ENCODE peak calls at places on chromosomes 16 and 17, in nine cellular contexts. One of them, this sample, is unnamed.

GRCh38 chr17:73261617-73261951 is at the start of gene CPSF4L:
- DNase-seq in activated effector memory CD4-positive, alpha-beta T cell treated with Interleukin-2 at 50 U/mL for 16 hours: no peak
- DNase-seq in activated CD8-positive, alpha-beta memory T cell treated with anti-CD3 and anti-CD28 coated beads, Interleukin-2, amount 10 ng/mL, durations not matched to agents 7 days and 5 days: no peak
- DNase-seq in GM10248: no peak
- DNase-seq in ELR: no peak
- DNase-seq in activated CD4-positive, alpha-beta memory T cell treated with anti-CD3 and anti-CD28 coated beads for 36 hours: no peak
- DNase-seq in activated CD4-positive, alpha-beta T cell treated with anti-CD3 and anti-CD28 coated beads, Interleukin-2, amount 50 U/mL, for 48 hours: no peak
- DNase-seq in activated T-helper 1 cell treated with Interleukin-2 at 50 U/mL for 16 hours: no peak
- DNase-seq in EH: no peak
- DNase-seq in this sample: no peak

GRCh38 chr17:57810740-57811632 is 38.9 kb downstream of the MRPS23 start:
- DNase-seq in activated effector memory CD4-positive, alpha-beta T cell treated with Interleukin-2 at 50 U/mL for 16 hours: no peak
- DNase-seq in activated CD8-positive, alpha-beta memory T cell treated with anti-CD3 and anti-CD28 coated beads, Interleukin-2, amount 10 ng/mL, durations not matched to agents 7 days and 5 days: no peak
- DNase-seq in GM10248: no peak
- DNase-seq in ELR: peak; percentile 56
- DNase-seq in activated CD4-positive, alpha-beta memory T cell treated with anti-CD3 and anti-CD28 coated beads for 36 hours: no peak
- DNase-seq in activated CD4-positive, alpha-beta T cell treated with anti-CD3 and anti-CD28 coated beads, Interleukin-2, amount 50 U/mL, for 48 hours: no peak
- DNase-seq in activated T-helper 1 cell treated with Interleukin-2 at 50 U/mL for 16 hours: no peak
- DNase-seq in EH: peak; percentile 69
- DNase-seq in this sample: peak; percentile 28

GRCh38 chr16:47017636-47018035 is 44.2 kb upstream of the DNAJA2 start:
- DNase-seq in activated effector memory CD4-positive, alpha-beta T cell treated with Interleukin-2 at 50 U/mL for 16 hours: no peak
- DNase-seq in activated CD8-positive, alpha-beta memory T cell treated with anti-CD3 and anti-CD28 coated beads, Interleukin-2, amount 10 ng/mL, durations not matched to agents 7 days and 5 days: no peak
- DNase-seq in GM10248: no peak
- DNase-seq in ELR: no peak
- DNase-seq in activated CD4-positive, alpha-beta memory T cell treated with anti-CD3 and anti-CD28 coated beads for 36 hours: no peak
- DNase-seq in activated CD4-positive, alpha-beta T cell treated with anti-CD3 and anti-CD28 coated beads, Interleukin-2, amount 50 U/mL, for 48 hours: no peak
- DNase-seq in activated T-helper 1 cell treated with Interleukin-2 at 50 U/mL for 16 hours: no peak
- DNase-seq in EH: no peak
- DNase-seq in this sample: no peak

GRCh38 chr16:11180489-11180888 is 75.5 kb downstream of the SOCS1 start:
- DNase-seq in activated effector memory CD4-positive, alpha-beta T cell treated with Interleukin-2 at 50 U/mL for 16 hours: no peak
- DNase-seq in activated CD8-positive, alpha-beta memory T cell treated with anti-CD3 and anti-CD28 coated beads, Interleukin-2, amount 10 ng/mL, durations not matched to agents 7 days and 5 days: peak; percentile 61
- DNase-seq in GM10248: peak; percentile 71
- DNase-seq in ELR: no peak
- DNase-seq in activated CD4-positive, alpha-beta memory T cell treated with anti-CD3 and anti-CD28 coated beads for 36 hours: no peak
- DNase-seq in activated CD4-positive, alpha-beta T cell treated with anti-CD3 and anti-CD28 coated beads, Interleukin-2, amount 50 U/mL, for 48 hours: no peak
- DNase-seq in activated T-helper 1 cell treated with Interleukin-2 at 50 U/mL for 16 hours: no peak
- DNase-seq in EH: no peak
- DNase-seq in this sample: no peak

GRCh38 chr16:66357523-66357928 is 9.0 kb upstream of the CDH5 start:
- DNase-seq in activated effector memory CD4-positive, alpha-beta T cell treated with Interleukin-2 at 50 U/mL for 16 hours: no peak
- DNase-seq in activated CD8-positive, alpha-beta memory T cell treated with anti-CD3 and anti-CD28 coated beads, Interleukin-2, amount 10 ng/mL, durations not matched to agents 7 days and 5 days: peak; percentile 46
- DNase-seq in GM10248: peak; percentile 71
- DNase-seq in ELR: peak; percentile 85
- DNase-seq in activated CD4-positive, alpha-beta memory T cell treated with anti-CD3 and anti-CD28 coated beads for 36 hours: peak; percentile 27
- DNase-seq in activated CD4-positive, alpha-beta T cell treated with anti-CD3 and anti-CD28 coated beads, Interleukin-2, amount 50 U/mL, for 48 hours: peak; percentile 43
- DNase-seq in activated T-helper 1 cell treated with Interleukin-2 at 50 U/mL for 16 hours: no peak
- DNase-seq in EH: peak; percentile 80
- DNase-seq in this sample: peak; percentile 78

GRCh38 chr16:69171325-69172095 is 15.5 kb upstream of the SNTB2 start:
- DNase-seq in activated effector memory CD4-positive, alpha-beta T cell treated with Interleukin-2 at 50 U/mL for 16 hours: no peak
- DNase-seq in activated CD8-positive, alpha-beta memory T cell treated with anti-CD3 and anti-CD28 coated beads, Interleukin-2, amount 10 ng/mL, durations not matched to agents 7 days and 5 days: no peak
- DNase-seq in GM10248: no peak
- DNase-seq in ELR: no peak
- DNase-seq in activated CD4-positive, alpha-beta memory T cell treated with anti-CD3 and anti-CD28 coated beads for 36 hours: no peak
- DNase-seq in activated CD4-positive, alpha-beta T cell treated with anti-CD3 and anti-CD28 coated beads, Interleukin-2, amount 50 U/mL, for 48 hours: no peak
- DNase-seq in activated T-helper 1 cell treated with Interleukin-2 at 50 U/mL for 16 hours: no peak
- DNase-seq in EH: peak; percentile 85
- DNase-seq in this sample: peak; percentile 67

GRCh38 chr16:74991593-74992403 is 6.9 kb upstream of the WDR59 start:
- DNase-seq in activated effector memory CD4-positive, alpha-beta T cell treated with Interleukin-2 at 50 U/mL for 16 hours: no peak
- DNase-seq in activated CD8-positive, alpha-beta memory T cell treated with anti-CD3 and anti-CD28 coated beads, Interleukin-2, amount 10 ng/mL, durations not matched to agents 7 days and 5 days: no peak
- DNase-seq in GM10248: no peak
- DNase-seq in ELR: no peak
- DNase-seq in activated CD4-positive, alpha-beta memory T cell treated with anti-CD3 and anti-CD28 coated beads for 36 hours: no peak
- DNase-seq in activated CD4-positive, alpha-beta T cell treated with anti-CD3 and anti-CD28 coated beads, Interleukin-2, amount 50 U/mL, for 48 hours: no peak
- DNase-seq in activated T-helper 1 cell treated with Interleukin-2 at 50 U/mL for 16 hours: no peak
- DNase-seq in EH: no peak
- DNase-seq in this sample: no peak

GRCh38 chr16:59356709-59357108 is 622.6 kb upstream of the GOT2 start:
- DNase-seq in activated effector memory CD4-positive, alpha-beta T cell treated with Interleukin-2 at 50 U/mL for 16 hours: no peak
- DNase-seq in activated CD8-positive, alpha-beta memory T cell treated with anti-CD3 and anti-CD28 coated beads, Interleukin-2, amount 10 ng/mL, durations not matched to agents 7 days and 5 days: no peak
- DNase-seq in GM10248: no peak
- DNase-seq in ELR: no peak
- DNase-seq in activated CD4-positive, alpha-beta memory T cell treated with anti-CD3 and anti-CD28 coated beads for 36 hours: no peak
- DNase-seq in activated CD4-positive, alpha-beta T cell treated with anti-CD3 and anti-CD28 coated beads, Interleukin-2, amount 50 U/mL, for 48 hours: no peak
- DNase-seq in activated T-helper 1 cell treated with Interleukin-2 at 50 U/mL for 16 hours: no peak
- DNase-seq in EH: no peak
- DNase-seq in this sample: no peak

GRCh38 chr16:51971184-51971583 is 575.8 kb downstream of the TOX3 start:
- DNase-seq in activated effector memory CD4-positive, alpha-beta T cell treated with Interleukin-2 at 50 U/mL for 16 hours: no peak
- DNase-seq in activated CD8-positive, alpha-beta memory T cell treated with anti-CD3 and anti-CD28 coated beads, Interleukin-2, amount 10 ng/mL, durations not matched to agents 7 days and 5 days: no peak
- DNase-seq in GM10248: no peak
- DNase-seq in ELR: peak; percentile 46
- DNase-seq in activated CD4-positive, alpha-beta memory T cell treated with anti-CD3 and anti-CD28 coated beads for 36 hours: no peak
- DNase-seq in activated CD4-positive, alpha-beta T cell treated with anti-CD3 and anti-CD28 coated beads, Interleukin-2, amount 50 U/mL, for 48 hours: no peak
- DNase-seq in activated T-helper 1 cell treated with Interleukin-2 at 50 U/mL for 16 hours: no peak
- DNase-seq in EH: peak; percentile 36
- DNase-seq in this sample: peak; percentile 53

GRCh38 chr16:51898872-51899271 is 648.1 kb downstream of the TOX3 start:
- DNase-seq in activated effector memory CD4-positive, alpha-beta T cell treated with Interleukin-2 at 50 U/mL for 16 hours: no peak
- DNase-seq in activated CD8-positive, alpha-beta memory T cell treated with anti-CD3 and anti-CD28 coated beads, Interleukin-2, amount 10 ng/mL, durations not matched to agents 7 days and 5 days: no peak
- DNase-seq in GM10248: no peak
- DNase-seq in ELR: peak; percentile 69
- DNase-seq in activated CD4-positive, alpha-beta memory T cell treated with anti-CD3 and anti-CD28 coated beads for 36 hours: no peak
- DNase-seq in activated CD4-positive, alpha-beta T cell treated with anti-CD3 and anti-CD28 coated beads, Interleukin-2, amount 50 U/mL, for 48 hours: no peak
- DNase-seq in activated T-helper 1 cell treated with Interleukin-2 at 50 U/mL for 16 hours: no peak
- DNase-seq in EH: peak; percentile 44
- DNase-seq in this sample: no peak

GRCh38 chr16:4376126-4376819 is 4.6 kb downstream of the VASN start:
- DNase-seq in activated effector memory CD4-positive, alpha-beta T cell treated with Interleukin-2 at 50 U/mL for 16 hours: no peak
- DNase-seq in activated CD8-positive, alpha-beta memory T cell treated with anti-CD3 and anti-CD28 coated beads, Interleukin-2, amount 10 ng/mL, durations not matched to agents 7 days and 5 days: no peak
- DNase-seq in GM10248: no peak
- DNase-seq in ELR: peak; percentile 81
- DNase-seq in activated CD4-positive, alpha-beta memory T cell treated with anti-CD3 and anti-CD28 coated beads for 36 hours: no peak
- DNase-seq in activated CD4-positive, alpha-beta T cell treated with anti-CD3 and anti-CD28 coated beads, Interleukin-2, amount 50 U/mL, for 48 hours: no peak
- DNase-seq in activated T-helper 1 cell treated with Interleukin-2 at 50 U/mL for 16 hours: no peak
- DNase-seq in EH: peak; percentile 92
- DNase-seq in this sample: peak; percentile 89

GRCh38 chr17:2549392-2550211 is 37.9 kb upstream of the METTL16 start:
- DNase-seq in activated effector memory CD4-positive, alpha-beta T cell treated with Interleukin-2 at 50 U/mL for 16 hours: no peak
- DNase-seq in activated CD8-positive, alpha-beta memory T cell treated with anti-CD3 and anti-CD28 coated beads, Interleukin-2, amount 10 ng/mL, durations not matched to agents 7 days and 5 days: no peak
- DNase-seq in GM10248: no peak
- DNase-seq in ELR: no peak
- DNase-seq in activated CD4-positive, alpha-beta memory T cell treated with anti-CD3 and anti-CD28 coated beads for 36 hours: no peak
- DNase-seq in activated CD4-positive, alpha-beta T cell treated with anti-CD3 and anti-CD28 coated beads, Interleukin-2, amount 50 U/mL, for 48 hours: no peak
- DNase-seq in activated T-helper 1 cell treated with Interleukin-2 at 50 U/mL for 16 hours: no peak
- DNase-seq in EH: peak; percentile 32
- DNase-seq in this sample: no peak

GRCh38 chr16:69064164-69064563 is 41.3 kb upstream of the HAS3 start:
- DNase-seq in activated effector memory CD4-positive, alpha-beta T cell treated with Interleukin-2 at 50 U/mL for 16 hours: no peak
- DNase-seq in activated CD8-positive, alpha-beta memory T cell treated with anti-CD3 and anti-CD28 coated beads, Interleukin-2, amount 10 ng/mL, durations not matched to agents 7 days and 5 days: no peak
- DNase-seq in GM10248: no peak
- DNase-seq in ELR: peak; percentile 96
- DNase-seq in activated CD4-positive, alpha-beta memory T cell treated with anti-CD3 and anti-CD28 coated beads for 36 hours: no peak
- DNase-seq in activated CD4-positive, alpha-beta T cell treated with anti-CD3 and anti-CD28 coated beads, Interleukin-2, amount 50 U/mL, for 48 hours: no peak
- DNase-seq in activated T-helper 1 cell treated with Interleukin-2 at 50 U/mL for 16 hours: no peak
- DNase-seq in EH: peak; percentile 71
- DNase-seq in this sample: no peak

GRCh38 chr17:19016881-19017280 is 12.3 kb upstream of the FAM83G start:
- DNase-seq in activated effector memory CD4-positive, alpha-beta T cell treated with Interleukin-2 at 50 U/mL for 16 hours: no peak
- DNase-seq in activated CD8-positive, alpha-beta memory T cell treated with anti-CD3 and anti-CD28 coated beads, Interleukin-2, amount 10 ng/mL, durations not matched to agents 7 days and 5 days: no peak
- DNase-seq in GM10248: no peak
- DNase-seq in ELR: no peak
- DNase-seq in activated CD4-positive, alpha-beta memory T cell treated with anti-CD3 and anti-CD28 coated beads for 36 hours: no peak
- DNase-seq in activated CD4-positive, alpha-beta T cell treated with anti-CD3 and anti-CD28 coated beads, Interleukin-2, amount 50 U/mL, for 48 hours: no peak
- DNase-seq in activated T-helper 1 cell treated with Interleukin-2 at 50 U/mL for 16 hours: no peak
- DNase-seq in EH: no peak
- DNase-seq in this sample: no peak

GRCh38 chr16:27767971-27768591 is 218.1 kb downstream of the KATNIP start:
- DNase-seq in activated effector memory CD4-positive, alpha-beta T cell treated with Interleukin-2 at 50 U/mL for 16 hours: no peak
- DNase-seq in activated CD8-positive, alpha-beta memory T cell treated with anti-CD3 and anti-CD28 coated beads, Interleukin-2, amount 10 ng/mL, durations not matched to agents 7 days and 5 days: no peak
- DNase-seq in GM10248: no peak
- DNase-seq in ELR: no peak
- DNase-seq in activated CD4-positive, alpha-beta memory T cell treated with anti-CD3 and anti-CD28 coated beads for 36 hours: no peak
- DNase-seq in activated CD4-positive, alpha-beta T cell treated with anti-CD3 and anti-CD28 coated beads, Interleukin-2, amount 50 U/mL, for 48 hours: no peak
- DNase-seq in activated T-helper 1 cell treated with Interleukin-2 at 50 U/mL for 16 hours: no peak
- DNase-seq in EH: no peak
- DNase-seq in this sample: no peak

This sample was measured in fibroblast of villous mesenchyme.